ENCODE peak calls at places on chromosomes 7 and 10, in nine cellular contexts. One of them, this sample, is unnamed.

GRCh38 chr7:101258243-101258731 is 13.4 kb upstream of the FIS1 start:
- DNase-seq in endodermal cell: no peak
- DNase-seq in IMR-90: no peak
- DNase-seq in CD4-positive, alpha-beta memory T cell: no peak
- DNase-seq in mesendoderm: no peak
- DNase-seq in PC-9: no peak
- DNase-seq in AG10803: peak; percentile 46
- DNase-seq in colonic mucosa: no peak
- DNase-seq in lung: no peak
- DNase-seq in this sample: no peak

GRCh38 chr7:133484135-133484534 is 231.3 kb downstream of the EXOC4 start:
- DNase-seq in mesendoderm: peak; percentile 40
- DNase-seq in CD4-positive, alpha-beta memory T cell: no peak
- DNase-seq in endodermal cell: no peak
- DNase-seq in colonic mucosa: no peak
- DNase-seq in IMR-90: no peak
- DNase-seq in AG10803: no peak
- DNase-seq in lung: no peak
- DNase-seq in PC-9: no peak
- DNase-seq in this sample: no peak

GRCh38 chr10:108323274-108323798 is 1158.8 kb upstream of the SORCS1 start:
- DNase-seq in PC-9: no peak
- DNase-seq in colonic mucosa: no peak
- DNase-seq in CD4-positive, alpha-beta memory T cell: no peak
- DNase-seq in lung: no peak
- DNase-seq in AG10803: no peak
- DNase-seq in endodermal cell: peak; percentile 71
- DNase-seq in IMR-90: no peak
- DNase-seq in mesendoderm: peak; percentile 93
- DNase-seq in this sample: no peak

GRCh38 chr10:62844280-62845011 is 28.3 kb upstream of the EGR2 start:
- DNase-seq in lung: no peak
- DNase-seq in IMR-90: no peak
- DNase-seq in CD4-positive, alpha-beta memory T cell: no peak
- DNase-seq in mesendoderm: no peak
- DNase-seq in PC-9: no peak
- DNase-seq in colonic mucosa: no peak
- DNase-seq in endodermal cell: no peak
- DNase-seq in AG10803: no peak
- DNase-seq in this sample: no peak

GRCh38 chr10:71975891-71976725 is 11.9 kb downstream of the CHST3 start:
- DNase-seq in colonic mucosa: peak; percentile 62
- DNase-seq in AG10803: peak; percentile 57
- DNase-seq in CD4-positive, alpha-beta memory T cell: no peak
- DNase-seq in mesendoderm: peak; percentile 16
- DNase-seq in PC-9: peak; percentile 50
- DNase-seq in IMR-90: peak; percentile 83
- DNase-seq in endodermal cell: no peak
- DNase-seq in lung: no peak
- DNase-seq in this sample: no peak

GRCh38 chr7:151384776-151385625 is 24.8 kb downstream of the WDR86 start:
- DNase-seq in colonic mucosa: no peak
- DNase-seq in CD4-positive, alpha-beta memory T cell: no peak
- DNase-seq in AG10803: no peak
- DNase-seq in mesendoderm: peak; percentile 29
- DNase-seq in PC-9: no peak
- DNase-seq in endodermal cell: peak; percentile 73
- DNase-seq in lung: no peak
- DNase-seq in IMR-90: no peak
- DNase-seq in this sample: no peak

GRCh38 chr10:19815478-19816419 is 483 bp upstream of the PLXDC2 start:
- DNase-seq in mesendoderm: peak; percentile 97
- DNase-seq in PC-9: no peak
- DNase-seq in CD4-positive, alpha-beta memory T cell: no peak
- DNase-seq in colonic mucosa: peak; percentile 77
- DNase-seq in IMR-90: peak; percentile 56
- DNase-seq in AG10803: no peak
- DNase-seq in endodermal cell: peak; percentile 95
- DNase-seq in lung: peak; percentile 69
- DNase-seq in this sample: no peak

GRCh38 chr7:31734456-31734855 is 47.4 kb downstream of the PPP1R17 start:
- DNase-seq in mesendoderm: no peak
- DNase-seq in PC-9: peak; percentile 34
- DNase-seq in colonic mucosa: no peak
- DNase-seq in AG10803: peak; percentile 56
- DNase-seq in lung: no peak
- DNase-seq in endodermal cell: no peak
- DNase-seq in CD4-positive, alpha-beta memory T cell: no peak
- DNase-seq in IMR-90: peak; percentile 23
- DNase-seq in this sample: no peak

GRCh38 chr7:108347616-108348015 is 108.6 kb downstream of the NRCAM start:
- DNase-seq in lung: no peak
- DNase-seq in AG10803: peak; percentile 58
- DNase-seq in mesendoderm: peak; percentile 88
- DNase-seq in endodermal cell: peak; percentile 92
- DNase-seq in PC-9: peak; percentile 44
- DNase-seq in CD4-positive, alpha-beta memory T cell: no peak
- DNase-seq in colonic mucosa: no peak
- DNase-seq in IMR-90: peak; percentile 49
- DNase-seq in this sample: no peak

GRCh38 chr10:113957013-113957412 is 86.7 kb upstream of the ADRB1 start:
- DNase-seq in PC-9: peak; percentile 54
- DNase-seq in CD4-positive, alpha-beta memory T cell: no peak
- DNase-seq in mesendoderm: no peak
- DNase-seq in colonic mucosa: no peak
- DNase-seq in lung: no peak
- DNase-seq in endodermal cell: no peak
- DNase-seq in IMR-90: peak; percentile 93
- DNase-seq in AG10803: peak; percentile 84
- DNase-seq in this sample: no peak

GRCh38 chr10:99788598-99789259 is 6.3 kb downstream of the ABCC2 start:
- DNase-seq in AG10803: peak; percentile 99
- DNase-seq in IMR-90: peak; percentile 73
- DNase-seq in lung: peak; percentile 33
- DNase-seq in endodermal cell: no peak
- DNase-seq in mesendoderm: no peak
- DNase-seq in PC-9: no peak
- DNase-seq in CD4-positive, alpha-beta memory T cell: no peak
- DNase-seq in colonic mucosa: peak; percentile 38
- DNase-seq in this sample: peak; percentile 60

GRCh38 chr10:110893559-110894179 is 21.9 kb downstream of the PDCD4 start:
- DNase-seq in IMR-90: peak; percentile 46
- DNase-seq in colonic mucosa: no peak
- DNase-seq in mesendoderm: peak; percentile 45
- DNase-seq in CD4-positive, alpha-beta memory T cell: no peak
- DNase-seq in endodermal cell: no peak
- DNase-seq in lung: no peak
- DNase-seq in AG10803: peak; percentile 54
- DNase-seq in PC-9: no peak
- DNase-seq in this sample: no peak

GRCh38 chr10:133010095-133010837 is 67.9 kb upstream of the CFAP46 start:
- DNase-seq in lung: no peak
- DNase-seq in mesendoderm: peak; percentile 32
- DNase-seq in CD4-positive, alpha-beta memory T cell: peak; percentile 12
- DNase-seq in IMR-90: no peak
- DNase-seq in colonic mucosa: no peak
- DNase-seq in endodermal cell: no peak
- DNase-seq in AG10803: no peak
- DNase-seq in PC-9: no peak
- DNase-seq in this sample: no peak

GRCh38 chr10:133008736-133009135 is 66.4 kb upstream of the CFAP46 start:
- DNase-seq in lung: no peak
- DNase-seq in colonic mucosa: no peak
- DNase-seq in CD4-positive, alpha-beta memory T cell: peak; percentile 4
- DNase-seq in IMR-90: no peak
- DNase-seq in AG10803: no peak
- DNase-seq in mesendoderm: no peak
- DNase-seq in PC-9: no peak
- DNase-seq in endodermal cell: no peak
- DNase-seq in this sample: no peak

GRCh38 chr10:133007360-133007858 is 65.0 kb upstream of the CFAP46 start:
- DNase-seq in CD4-positive, alpha-beta memory T cell: peak; percentile 13
- DNase-seq in AG10803: no peak
- DNase-seq in IMR-90: no peak
- DNase-seq in PC-9: no peak
- DNase-seq in endodermal cell: no peak
- DNase-seq in lung: no peak
- DNase-seq in colonic mucosa: no peak
- DNase-seq in mesendoderm: no peak
- DNase-seq in this sample: no peak

GRCh38 chr10:133008196-133008595 is 65.8 kb upstream of the CFAP46 start:
- DNase-seq in endodermal cell: no peak
- DNase-seq in PC-9: no peak
- DNase-seq in CD4-positive, alpha-beta memory T cell: peak; percentile 37
- DNase-seq in colonic mucosa: no peak
- DNase-seq in mesendoderm: no peak
- DNase-seq in AG10803: no peak
- DNase-seq in IMR-90: no peak
- DNase-seq in lung: no peak
- DNase-seq in this sample: no peak

GRCh38 chr10:133009218-133009954 is 67.0 kb upstream of the CFAP46 start:
- DNase-seq in PC-9: peak; percentile 50
- DNase-seq in endodermal cell: no peak
- DNase-seq in IMR-90: no peak
- DNase-seq in AG10803: no peak
- DNase-seq in mesendoderm: peak; percentile 26
- DNase-seq in colonic mucosa: peak; percentile 87
- DNase-seq in lung: peak; percentile 90
- DNase-seq in CD4-positive, alpha-beta memory T cell: peak; percentile 17
- DNase-seq in this sample: no peak
- H3K4me3 ChIP-seq in PC-9: no peak overlapping the region
- H3K4me3 ChIP-seq in endodermal cell: no peak overlapping the region
- H3K4me3 ChIP-seq in IMR-90: no peak overlapping the region
- H3K4me3 ChIP-seq in AG10803: no peak overlapping the region
- H3K4me3 ChIP-seq in mesendoderm: no peak overlapping the region
- H3K4me3 ChIP-seq in colonic mucosa: no peak overlapping the region
- H3K4me3 ChIP-seq in lung: no peak overlapping the region
- H3K4me3 ChIP-seq in CD4-positive, alpha-beta memory T cell: no peak overlapping the region
- H3K4me3 ChIP-seq in this sample: no peak overlapping the region

DNA sequence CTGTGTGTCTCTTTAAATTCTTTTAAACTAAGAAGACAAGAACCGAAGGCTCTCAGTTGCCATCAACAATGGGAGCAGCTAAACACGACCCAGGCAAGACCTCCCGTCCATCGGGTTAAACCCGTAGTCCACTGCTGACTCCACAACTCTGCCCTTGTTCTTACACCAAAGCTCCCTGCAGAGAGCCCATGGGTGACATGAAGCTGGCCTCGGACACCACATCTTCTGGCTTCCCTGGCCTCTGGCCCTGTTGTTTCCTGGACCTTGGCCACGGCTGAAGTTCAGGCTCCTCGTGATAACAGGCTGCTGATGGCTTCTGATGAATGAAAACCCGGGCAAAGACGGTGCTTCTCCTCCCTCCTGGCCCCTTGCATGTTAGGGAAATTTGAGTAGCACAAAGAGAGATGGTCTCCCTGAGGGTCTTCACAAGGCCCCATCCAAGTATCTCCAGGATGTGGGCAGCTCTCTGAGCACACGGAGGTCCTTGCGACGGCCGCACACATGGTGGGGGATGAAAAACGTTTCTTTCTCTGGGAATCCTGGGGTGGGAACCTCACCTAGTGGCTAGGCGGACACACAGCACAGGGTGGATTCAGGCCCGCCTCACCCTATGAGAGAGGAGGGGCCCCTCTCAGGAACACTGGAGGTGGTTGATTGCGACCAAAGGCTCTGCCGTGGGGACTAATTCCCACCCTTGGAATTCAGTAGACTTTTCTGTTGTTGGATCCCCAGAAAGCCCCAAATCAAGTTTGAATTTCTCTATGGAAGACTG is 271.1 kb downstream of the ADARB2 start:
- DNase-seq in colonic mucosa: no peak
- DNase-seq in mesendoderm: no peak
- DNase-seq in endodermal cell: no peak
- DNase-seq in IMR-90: no peak
- DNase-seq in PC-9: no peak
- DNase-seq in CD4-positive, alpha-beta memory T cell: no peak
- DNase-seq in AG10803: no peak
- DNase-seq in lung: no peak
- DNase-seq in this sample: no peak
- H3K4me3 ChIP-seq in colonic mucosa: no peak overlapping the region
- H3K4me3 ChIP-seq in mesendoderm: no peak overlapping the region
- H3K4me3 ChIP-seq in endodermal cell: no peak overlapping the region
- H3K4me3 ChIP-seq in IMR-90: no peak overlapping the region
- H3K4me3 ChIP-seq in PC-9: no peak overlapping the region
- H3K4me3 ChIP-seq in CD4-positive, alpha-beta memory T cell: no peak overlapping the region
- H3K4me3 ChIP-seq in AG10803: no peak overlapping the region
- H3K4me3 ChIP-seq in lung: no peak overlapping the region
- H3K4me3 ChIP-seq in this sample: peak overlapping the region; percentile 33

GRCh38 chr10:28679941-28680752 is 2.8 kb downstream of the BAMBI start:
- DNase-seq in lung: no peak
- DNase-seq in AG10803: no peak
- DNase-seq in colonic mucosa: peak; percentile 35
- DNase-seq in mesendoderm: peak; percentile 48
- DNase-seq in IMR-90: no peak
- DNase-seq in endodermal cell: no peak
- DNase-seq in CD4-positive, alpha-beta memory T cell: no peak
- DNase-seq in PC-9: no peak
- DNase-seq in this sample: no peak
- H3K4me3 ChIP-seq in lung: peak overlapping the region; percentile 29
- H3K4me3 ChIP-seq in AG10803: peak overlapping the region; percentile 13
- H3K4me3 ChIP-seq in colonic mucosa: no peak overlapping the region
- H3K4me3 ChIP-seq in mesendoderm: peak overlapping the region; percentile 98
- H3K4me3 ChIP-seq in IMR-90: peak overlapping the region; percentile 89
- H3K4me3 ChIP-seq in endodermal cell: peak overlapping the region; percentile 96
- H3K4me3 ChIP-seq in CD4-positive, alpha-beta memory T cell: no peak overlapping the region
- H3K4me3 ChIP-seq in PC-9: peak overlapping the region; percentile 55
- H3K4me3 ChIP-seq in this sample: peak overlapping the region; percentile 82

GRCh38 chr10:8053446-8054242 is 844 bp upstream of the GATA3 start:
- DNase-seq in colonic mucosa: peak; percentile 86
- DNase-seq in endodermal cell: peak; percentile 97
- DNase-seq in mesendoderm: peak; percentile 95
- DNase-seq in AG10803: peak; percentile 65
- DNase-seq in IMR-90: peak; percentile 70
- DNase-seq in lung: peak; percentile 71
- DNase-seq in CD4-positive, alpha-beta memory T cell: peak; percentile 86
- DNase-seq in PC-9: peak; percentile 52
- DNase-seq in this sample: no peak

GRCh38 chr10:8054498-8055407 is at the start of gene GATA3:
- DNase-seq in IMR-90: peak; percentile 34
- DNase-seq in mesendoderm: peak; percentile 97
- DNase-seq in CD4-positive, alpha-beta memory T cell: peak; percentile 93
- DNase-seq in lung: no peak
- DNase-seq in PC-9: peak; percentile 70
- DNase-seq in AG10803: peak; percentile 36
- DNase-seq in endodermal cell: peak; percentile 88
- DNase-seq in colonic mucosa: peak; percentile 58
- DNase-seq in this sample: no peak

GRCh38 chr10:8055420-8056349 is 1.2 kb downstream of the GATA3 start:
- DNase-seq in PC-9: no peak
- DNase-seq in IMR-90: no peak
- DNase-seq in colonic mucosa: no peak
- DNase-seq in endodermal cell: peak; percentile 77
- DNase-seq in lung: no peak
- DNase-seq in AG10803: no peak
- DNase-seq in mesendoderm: no peak
- DNase-seq in CD4-positive, alpha-beta memory T cell: peak; percentile 54
- DNase-seq in this sample: no peak

GRCh38 chr10:8052970-8053445 is 1.5 kb upstream of the GATA3 start:
- DNase-seq in lung: no peak
- DNase-seq in AG10803: no peak
- DNase-seq in endodermal cell: no peak
- DNase-seq in CD4-positive, alpha-beta memory T cell: no peak
- DNase-seq in mesendoderm: no peak
- DNase-seq in colonic mucosa: no peak
- DNase-seq in PC-9: no peak
- DNase-seq in IMR-90: no peak
- DNase-seq in this sample: no peak

GRCh38 chr10:8054243-8054497 is 318 bp upstream of the GATA3 start:
- DNase-seq in IMR-90: no peak
- DNase-seq in colonic mucosa: no peak
- DNase-seq in mesendoderm: no peak
- DNase-seq in AG10803: no peak
- DNase-seq in CD4-positive, alpha-beta memory T cell: no peak
- DNase-seq in PC-9: no peak
- DNase-seq in lung: no peak
- DNase-seq in endodermal cell: no peak
- DNase-seq in this sample: no peak
- H3K4me3 ChIP-seq in IMR-90: peak overlapping the region; percentile 52
- H3K4me3 ChIP-seq in colonic mucosa: peak overlapping the region; percentile 46
- H3K4me3 ChIP-seq in mesendoderm: peak overlapping the region; percentile 28
- H3K4me3 ChIP-seq in AG10803: peak overlapping the region; percentile 56
- H3K4me3 ChIP-seq in CD4-positive, alpha-beta memory T cell: peak overlapping the region; percentile 94
- H3K4me3 ChIP-seq in PC-9: peak overlapping the region; percentile 59
- H3K4me3 ChIP-seq in lung: no peak overlapping the region
- H3K4me3 ChIP-seq in endodermal cell: peak overlapping the region; percentile 97
- H3K4me3 ChIP-seq in this sample: no peak overlapping the region

This sample was measured in epithelial cell of proximal tubule.